ENCODE peak calls at places on chromosomes 16 and 17, in ten cellular contexts. One of them, this sample, is unnamed.
A peak's percentile ranks its signal among the peaks of the same experiment; 100 is the strongest.

GRCh38 chr17:50270430-50271172 is 3.7 kb upstream of the TMEM92 start:
- DNase-seq in ACHN: no peak
- DNase-seq in ELR: peak; percentile 69
- DNase-seq in head of caudate nucleus: peak; percentile 30
- DNase-seq in H7: peak; percentile 73
- DNase-seq in astrocyte of the spinal cord: peak; percentile 85
- DNase-seq in NCI-H446: no peak
- DNase-seq in activated CD4-positive, alpha-beta T cell treated with anti-CD3 and anti-CD28 coated beads, Interleukin-2, amount 50 U/mL, for 48 hours: no peak
- DNase-seq in NCI-H774: no peak
- DNase-seq in breast epithelium: peak; percentile 50
- DNase-seq in this sample: peak; percentile 80

GRCh38 chr17:74190154-74190553 is 13.3 kb upstream of the RPL38 start:
- DNase-seq in activated CD4-positive, alpha-beta T cell treated with anti-CD3 and anti-CD28 coated beads, Interleukin-2, amount 50 U/mL, for 48 hours: no peak
- DNase-seq in astrocyte of the spinal cord: peak; percentile 51
- DNase-seq in ACHN: peak; percentile 63
- DNase-seq in breast epithelium: no peak
- DNase-seq in head of caudate nucleus: no peak
- DNase-seq in NCI-H774: peak; percentile 88
- DNase-seq in H7: peak; percentile 82
- DNase-seq in ELR: peak; percentile 64
- DNase-seq in NCI-H446: peak; percentile 48
- DNase-seq in this sample: no peak

GRCh38 chr16:74477226-74477625 is 55.9 kb upstream of the CLEC18B start:
- DNase-seq in activated CD4-positive, alpha-beta T cell treated with anti-CD3 and anti-CD28 coated beads, Interleukin-2, amount 50 U/mL, for 48 hours: no peak
- DNase-seq in head of caudate nucleus: no peak
- DNase-seq in breast epithelium: no peak
- DNase-seq in ACHN: no peak
- DNase-seq in NCI-H774: no peak
- DNase-seq in astrocyte of the spinal cord: no peak
- DNase-seq in NCI-H446: no peak
- DNase-seq in H7: no peak
- DNase-seq in ELR: no peak
- DNase-seq in this sample: no peak

GRCh38 chr17:76013377-76013932 is 12.8 kb downstream of the CDK3 start:
- DNase-seq in breast epithelium: no peak
- DNase-seq in astrocyte of the spinal cord: no peak
- DNase-seq in H7: no peak
- DNase-seq in head of caudate nucleus: no peak
- DNase-seq in ACHN: no peak
- DNase-seq in NCI-H446: no peak
- DNase-seq in ELR: peak; percentile 32
- DNase-seq in NCI-H774: no peak
- DNase-seq in activated CD4-positive, alpha-beta T cell treated with anti-CD3 and anti-CD28 coated beads, Interleukin-2, amount 50 U/mL, for 48 hours: no peak
- DNase-seq in this sample: peak; percentile 61

GRCh38 chr17:79991924-79992656 is 43.6 kb downstream of the TBC1D16 start:
- DNase-seq in activated CD4-positive, alpha-beta T cell treated with anti-CD3 and anti-CD28 coated beads, Interleukin-2, amount 50 U/mL, for 48 hours: peak; percentile 25
- DNase-seq in NCI-H774: peak; percentile 38
- DNase-seq in ELR: no peak
- DNase-seq in H7: no peak
- DNase-seq in breast epithelium: peak; percentile 71
- DNase-seq in ACHN: peak; percentile 19
- DNase-seq in astrocyte of the spinal cord: peak; percentile 29
- DNase-seq in NCI-H446: no peak
- DNase-seq in head of caudate nucleus: no peak
- DNase-seq in this sample: peak; percentile 71

GRCh38 chr17:48261297-48261880 is 153.8 kb downstream of the SNX11 start:
- DNase-seq in H7: peak; percentile 57
- DNase-seq in NCI-H774: peak; percentile 68
- DNase-seq in ACHN: peak; percentile 66
- DNase-seq in NCI-H446: no peak
- DNase-seq in activated CD4-positive, alpha-beta T cell treated with anti-CD3 and anti-CD28 coated beads, Interleukin-2, amount 50 U/mL, for 48 hours: peak; percentile 20
- DNase-seq in ELR: peak; percentile 82
- DNase-seq in astrocyte of the spinal cord: peak; percentile 54
- DNase-seq in breast epithelium: no peak
- DNase-seq in head of caudate nucleus: no peak
- DNase-seq in this sample: peak; percentile 87

GRCh38 chr17:44314869-44315661 is 6.7 kb downstream of the RUNDC3A start:
- DNase-seq in breast epithelium: no peak
- DNase-seq in activated CD4-positive, alpha-beta T cell treated with anti-CD3 and anti-CD28 coated beads, Interleukin-2, amount 50 U/mL, for 48 hours: peak; percentile 64
- DNase-seq in ELR: peak; percentile 51
- DNase-seq in head of caudate nucleus: peak; percentile 74
- DNase-seq in NCI-H446: no peak
- DNase-seq in astrocyte of the spinal cord: no peak
- DNase-seq in ACHN: peak; percentile 65
- DNase-seq in NCI-H774: peak; percentile 21
- DNase-seq in H7: peak; percentile 95
- DNase-seq in this sample: peak; percentile 91

GRCh38 chr17:63222655-63223054 is 223.5 kb downstream of the CYB561 start:
- DNase-seq in activated CD4-positive, alpha-beta T cell treated with anti-CD3 and anti-CD28 coated beads, Interleukin-2, amount 50 U/mL, for 48 hours: peak; percentile 31
- DNase-seq in astrocyte of the spinal cord: no peak
- DNase-seq in H7: no peak
- DNase-seq in head of caudate nucleus: no peak
- DNase-seq in NCI-H446: no peak
- DNase-seq in NCI-H774: no peak
- DNase-seq in breast epithelium: no peak
- DNase-seq in ACHN: no peak
- DNase-seq in ELR: peak; percentile 33
- DNase-seq in this sample: no peak

GRCh38 chr17:80987941-80988461 is 3.6 kb upstream of the CHMP6 start:
- DNase-seq in NCI-H774: no peak
- DNase-seq in activated CD4-positive, alpha-beta T cell treated with anti-CD3 and anti-CD28 coated beads, Interleukin-2, amount 50 U/mL, for 48 hours: no peak
- DNase-seq in ELR: no peak
- DNase-seq in H7: peak; percentile 40
- DNase-seq in NCI-H446: no peak
- DNase-seq in astrocyte of the spinal cord: no peak
- DNase-seq in head of caudate nucleus: no peak
- DNase-seq in ACHN: no peak
- DNase-seq in breast epithelium: no peak
- DNase-seq in this sample: peak; percentile 54

This sample was measured in islet precursor cell.